ENCODE peak calls at places on chromosomes 3 and 15, in eight cellular contexts. One of them, this sample, is unnamed. For H4K20me1, the result is how much of the 10 kb centered on the place peaks cover.

GRCh38 chr3:49926117-49926728 is 3.4 kb downstream of the MON1A start:
- DNase-seq in DND-41: no peak
- DNase-seq in H1: no peak
- DNase-seq in GM12878: no peak
- DNase-seq in PC-3: no peak
- DNase-seq in MM.1S: no peak
- DNase-seq in fibroblast of lung: no peak
- DNase-seq in neural progenitor cell: no peak
- DNase-seq in this sample: no peak

GRCh38 chr3:171369156-171369555 is 91.0 kb downstream of the TNIK start:
- DNase-seq in DND-41: no peak
- DNase-seq in H1: no peak
- DNase-seq in GM12878: no peak
- DNase-seq in PC-3: no peak
- DNase-seq in MM.1S: no peak
- DNase-seq in fibroblast of lung: no peak
- DNase-seq in neural progenitor cell: no peak
- DNase-seq in this sample: no peak

GRCh38 chr3:29609007-29609805 is 328.3 kb downstream of the RBMS3 start:
- DNase-seq in DND-41: no peak
- DNase-seq in H1: no peak
- DNase-seq in GM12878: no peak
- DNase-seq in PC-3: peak
- DNase-seq in MM.1S: no peak
- DNase-seq in fibroblast of lung: no peak
- DNase-seq in neural progenitor cell: no peak
- DNase-seq in this sample: no peak

GRCh38 chr3:38131621-38132369 is 5.1 kb downstream of the ACAA1 start:
- DNase-seq in DND-41: no peak
- DNase-seq in H1: peak
- DNase-seq in GM12878: no peak
- DNase-seq in PC-3: no peak
- DNase-seq in MM.1S: peak
- DNase-seq in fibroblast of lung: peak
- DNase-seq in neural progenitor cell: peak
- DNase-seq in this sample: no peak

GRCh38 chr15:39785139-39785538 is 2.5 kb upstream of the FSIP1 start:
- DNase-seq in DND-41: no peak
- DNase-seq in H1: no peak
- DNase-seq in GM12878: no peak
- DNase-seq in PC-3: peak
- DNase-seq in MM.1S: peak
- DNase-seq in fibroblast of lung: no peak
- DNase-seq in neural progenitor cell: no peak
- DNase-seq in this sample: no peak

GRCh38 chr3:114855839-114856238 is 291.2 kb downstream of the ZBTB20 start:
- DNase-seq in DND-41: no peak
- DNase-seq in H1: no peak
- DNase-seq in GM12878: no peak
- DNase-seq in PC-3: no peak
- DNase-seq in MM.1S: no peak
- DNase-seq in fibroblast of lung: no peak
- DNase-seq in neural progenitor cell: no peak
- DNase-seq in this sample: no peak

GRCh38 chr3:9754678-9755077 is 4.9 kb downstream of the OGG1 start:
- DNase-seq in DND-41: no peak
- DNase-seq in H1: no peak
- DNase-seq in GM12878: no peak
- DNase-seq in PC-3: peak
- DNase-seq in MM.1S: no peak
- DNase-seq in fibroblast of lung: no peak
- DNase-seq in neural progenitor cell: no peak
- DNase-seq in this sample: no peak

GRCh38 chr15:71043373-71043772 is 71.9 kb upstream of the THSD4 start:
- DNase-seq in DND-41: no peak
- DNase-seq in H1: no peak
- DNase-seq in GM12878: no peak
- DNase-seq in PC-3: peak
- DNase-seq in MM.1S: no peak
- DNase-seq in fibroblast of lung: peak
- DNase-seq in neural progenitor cell: no peak
- DNase-seq in this sample: peak

GRCh38 chr3:67737158-67737557 is 82.7 kb upstream of the SUCLG2 start:
- DNase-seq in DND-41: no peak
- DNase-seq in H1: no peak
- DNase-seq in GM12878: no peak
- DNase-seq in PC-3: no peak
- DNase-seq in MM.1S: no peak
- DNase-seq in fibroblast of lung: no peak
- DNase-seq in neural progenitor cell: no peak
- DNase-seq in this sample: no peak

GRCh38 chr3:115758076-115758763 is 134.9 kb downstream of the GAP43 start:
- DNase-seq in DND-41: no peak
- DNase-seq in H1: no peak
- DNase-seq in GM12878: no peak
- DNase-seq in PC-3: peak
- DNase-seq in MM.1S: no peak
- DNase-seq in fibroblast of lung: no peak
- DNase-seq in neural progenitor cell: no peak
- DNase-seq in this sample: no peak

GRCh38 chr15:97129684-97130083 is 799.2 kb downstream of the NR2F2 start:
- DNase-seq in DND-41: no peak
- DNase-seq in H1: no peak
- DNase-seq in GM12878: no peak
- DNase-seq in PC-3: no peak
- DNase-seq in MM.1S: no peak
- DNase-seq in fibroblast of lung: no peak
- DNase-seq in neural progenitor cell: no peak
- DNase-seq in this sample: no peak

GRCh38 chr3:25664810-25665645 is at the start of gene TOP2B:
- DNase-seq in DND-41: peak
- DNase-seq in H1: peak
- DNase-seq in GM12878: peak
- DNase-seq in PC-3: peak
- DNase-seq in MM.1S: peak
- DNase-seq in fibroblast of lung: peak
- DNase-seq in neural progenitor cell: peak
- DNase-seq in this sample: peak

GRCh38 chr3:133734305-133734704 is 11.9 kb upstream of the TF start:
- DNase-seq in DND-41: no peak
- DNase-seq in H1: no peak
- DNase-seq in GM12878: no peak
- DNase-seq in PC-3: no peak
- DNase-seq in MM.1S: no peak
- DNase-seq in fibroblast of lung: no peak
- DNase-seq in neural progenitor cell: no peak
- DNase-seq in this sample: no peak
- TF ChIP-seq EZH2 in DND-41: no peak
- TF ChIP-seq EZH2 in H1: no peak
- TF ChIP-seq EZH2 in GM12878: no peak
- TF ChIP-seq EZH2 in PC-3: no peak
- TF ChIP-seq EZH2 in MM.1S: no peak
- TF ChIP-seq EZH2 in fibroblast of lung: no peak
- TF ChIP-seq EZH2 in neural progenitor cell: no peak
- TF ChIP-seq EZH2 in this sample: no peak

GRCh38 chr3:32972482-32973146 is 21.2 kb downstream of the CCR4 start:
- DNase-seq in DND-41: no peak
- DNase-seq in H1: no peak
- DNase-seq in GM12878: no peak
- DNase-seq in PC-3: no peak
- DNase-seq in MM.1S: no peak
- DNase-seq in fibroblast of lung: no peak
- DNase-seq in neural progenitor cell: no peak
- DNase-seq in this sample: no peak

GRCh38 chr3:32973982-32974381 is 22.5 kb downstream of the CCR4 start:
- DNase-seq in DND-41: peak
- DNase-seq in H1: no peak
- DNase-seq in GM12878: no peak
- DNase-seq in PC-3: no peak
- DNase-seq in MM.1S: no peak
- DNase-seq in fibroblast of lung: peak
- DNase-seq in neural progenitor cell: no peak
- DNase-seq in this sample: no peak

GRCh38 chr3:32977842-32978241 is 26.4 kb downstream of the CCR4 start:
- DNase-seq in DND-41: no peak
- DNase-seq in H1: no peak
- DNase-seq in GM12878: no peak
- DNase-seq in PC-3: no peak
- DNase-seq in MM.1S: no peak
- DNase-seq in fibroblast of lung: no peak
- DNase-seq in neural progenitor cell: no peak
- DNase-seq in this sample: no peak

GRCh38 chr3:32975891-32976290 is 24.4 kb downstream of the CCR4 start:
- DNase-seq in DND-41: no peak
- DNase-seq in H1: no peak
- DNase-seq in GM12878: no peak
- DNase-seq in PC-3: no peak
- DNase-seq in MM.1S: no peak
- DNase-seq in fibroblast of lung: no peak
- DNase-seq in neural progenitor cell: no peak
- DNase-seq in this sample: no peak
- H4K20me1 ChIP-seq in DND-41: under half
- H4K20me1 ChIP-seq in H1: under half
- H4K20me1 ChIP-seq in GM12878: under half
- H4K20me1 ChIP-seq in PC-3: under half
- H4K20me1 ChIP-seq in MM.1S: under half
- H4K20me1 ChIP-seq in fibroblast of lung: under half
- H4K20me1 ChIP-seq in neural progenitor cell: under half
- H4K20me1 ChIP-seq in this sample: under half

DNA sequence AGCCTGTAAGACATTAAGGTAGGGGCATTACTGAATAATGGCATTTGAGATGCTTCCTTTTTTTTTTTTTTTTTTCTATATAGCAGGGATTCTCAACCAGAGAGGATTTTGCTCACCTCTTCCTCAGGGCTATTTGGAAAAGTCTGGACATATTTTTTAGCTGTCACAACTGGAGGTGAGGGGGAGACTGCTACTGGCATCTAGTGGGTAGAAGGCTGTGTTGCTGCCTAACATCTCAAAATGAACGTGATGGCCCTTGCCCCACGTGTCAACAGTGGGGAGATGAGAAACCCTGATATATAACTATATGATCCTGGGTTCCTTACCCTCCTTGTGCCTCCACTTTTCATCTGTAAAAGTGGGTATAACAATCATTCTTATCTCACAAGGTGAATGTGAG is 71.9 kb downstream of the CADPS start:
- DNase-seq in DND-41: no peak
- DNase-seq in H1: no peak
- DNase-seq in GM12878: no peak
- DNase-seq in PC-3: no peak
- DNase-seq in MM.1S: no peak
- DNase-seq in fibroblast of lung: no peak
- DNase-seq in neural progenitor cell: no peak
- DNase-seq in this sample: no peak
- TF ChIP-seq CTCF in DND-41: no peak
- TF ChIP-seq CTCF in H1: peak
- TF ChIP-seq CTCF in GM12878: no peak
- TF ChIP-seq CTCF in PC-3: no peak
- TF ChIP-seq CTCF in MM.1S: no peak
- TF ChIP-seq CTCF in fibroblast of lung: no peak
- TF ChIP-seq CTCF in neural progenitor cell: no peak
- TF ChIP-seq CTCF in this sample: peak

GRCh38 chr15:40927497-40928346 is 1.4 kb upstream of the DLL4 start:
- DNase-seq in DND-41: peak
- DNase-seq in H1: no peak
- DNase-seq in GM12878: no peak
- DNase-seq in PC-3: no peak
- DNase-seq in MM.1S: peak
- DNase-seq in fibroblast of lung: no peak
- DNase-seq in neural progenitor cell: no peak
- DNase-seq in this sample: no peak
- TF ChIP-seq EZH2 in DND-41: no peak
- TF ChIP-seq EZH2 in H1: no peak
- TF ChIP-seq EZH2 in GM12878: no peak
- TF ChIP-seq EZH2 in PC-3: no peak
- TF ChIP-seq EZH2 in MM.1S: no peak
- TF ChIP-seq EZH2 in fibroblast of lung: no peak
- TF ChIP-seq EZH2 in neural progenitor cell: peak
- TF ChIP-seq EZH2 in this sample: no peak

GRCh38 chr15:98699591-98700424 is 51.5 kb downstream of the IGF1R start:
- DNase-seq in DND-41: no peak
- DNase-seq in H1: no peak
- DNase-seq in GM12878: no peak
- DNase-seq in PC-3: no peak
- DNase-seq in MM.1S: no peak
- DNase-seq in fibroblast of lung: no peak
- DNase-seq in neural progenitor cell: no peak
- DNase-seq in this sample: no peak
- H4K20me1 ChIP-seq in DND-41: half or more
- H4K20me1 ChIP-seq in H1: under half
- H4K20me1 ChIP-seq in GM12878: under half
- H4K20me1 ChIP-seq in PC-3: under half
- H4K20me1 ChIP-seq in MM.1S: under half
- H4K20me1 ChIP-seq in fibroblast of lung: under half
- H4K20me1 ChIP-seq in neural progenitor cell: half or more
- H4K20me1 ChIP-seq in this sample: under half

DNA sequence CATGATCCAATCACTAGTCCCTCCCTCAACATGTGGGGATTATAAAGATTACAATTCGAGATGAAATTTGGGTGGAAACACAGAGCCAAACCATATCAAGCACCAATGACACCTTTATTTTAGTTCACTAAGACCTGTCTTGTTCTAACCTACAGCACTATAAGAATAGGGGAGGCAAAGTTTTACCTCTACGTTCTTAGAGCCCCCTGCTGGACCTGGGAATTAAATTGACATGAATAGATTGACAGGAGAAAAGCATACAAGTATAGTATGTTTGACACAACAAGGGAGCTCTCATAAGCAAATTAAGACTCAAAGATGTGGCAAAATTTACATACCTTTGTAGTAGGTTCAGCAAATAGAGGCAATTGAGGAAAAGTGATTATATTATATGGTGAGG is 974.4 kb upstream of the ALCAM start:
- DNase-seq in DND-41: no peak
- DNase-seq in H1: no peak
- DNase-seq in GM12878: no peak
- DNase-seq in PC-3: no peak
- DNase-seq in MM.1S: peak
- DNase-seq in fibroblast of lung: no peak
- DNase-seq in neural progenitor cell: no peak
- DNase-seq in this sample: no peak
- TF ChIP-seq CTCF in DND-41: peak
- TF ChIP-seq CTCF in H1: no peak
- TF ChIP-seq CTCF in GM12878: peak
- TF ChIP-seq CTCF in PC-3: peak
- TF ChIP-seq CTCF in MM.1S: peak
- TF ChIP-seq CTCF in fibroblast of lung: no peak
- TF ChIP-seq CTCF in neural progenitor cell: peak
- TF ChIP-seq CTCF in this sample: peak